ENCODE peak calls at places on chromosomes 16 and 17, in nine cellular contexts. J is sigmoid colon, B is esophagus muscularis mucosa, U is Peyer's patch, L is uterus, F is suprapubic skin, N is ovary, Z is lower leg skin, W is GM12878. T is an unnamed sample.

GRCh38 chr16:5042574-5043171 is 8.9 kb upstream of the NAGPA start:
- DNase-seq in J (no peak), B (no peak), U (peak; percentile 15), L (no peak), F (no peak), N (no peak), Z (no peak), W (no peak), T (peak; percentile 63)

GRCh38 chr16:22075043-22075757 is 17.1 kb upstream of the VWA3A start:
- DNase-seq in J (no peak), B (no peak), U (no peak), L (no peak), F (no peak), N (no peak), Z (no peak), W (no peak), T (no peak)

GRCh38 chr17:38745545-38745944 is 2.6 kb downstream of the PCGF2 start:
- DNase-seq in J (no peak), B (no peak), U (peak; percentile 49), L (no peak), F (no peak), N (peak; percentile 58), Z (no peak), W (no peak), T (no peak)

GRCh38 chr17:39139137-39139516 is 12.3 kb downstream of the PLXDC1 start:
- DNase-seq in J (no peak), B (no peak), U (no peak), L (no peak), F (no peak), N (no peak), Z (no peak), W (no peak), T (peak; percentile 92)

GRCh38 chr17:75849724-75850123 is 5.4 kb downstream of the WBP2 start:
- DNase-seq in J (no peak), B (no peak), U (no peak), L (no peak), F (no peak), N (no peak), Z (no peak), W (no peak), T (no peak)

GRCh38 chr17:33385713-33386112 is 92.6 kb upstream of the ASIC2 start:
- DNase-seq in J (no peak), B (no peak), U (no peak), L (no peak), F (no peak), N (no peak), Z (no peak), W (no peak), T (no peak)

GRCh38 chr17:79420318-79421243 is 190.3 kb downstream of the RBFOX3 start:
- DNase-seq in J (no peak), B (no peak), U (no peak), L (peak; percentile 22), F (no peak), N (no peak), Z (no peak), W (no peak), T (no peak)

GRCh38 chr17:69142473-69142802 is 743 bp upstream of the ABCA6 start:
- DNase-seq in J (no peak), B (no peak), U (no peak), L (no peak), F (no peak), N (no peak), Z (no peak), W (no peak), T (no peak)

GRCh38 chr16:60636117-60636516 is 1400.1 kb downstream of the CDH8 start:
- DNase-seq in J (no peak), B (no peak), U (no peak), L (no peak), F (no peak), N (no peak), Z (no peak), W (no peak), T (no peak)

GRCh38 chr17:28160610-28161009 is 118.1 kb downstream of the NLK start:
- DNase-seq in J (no peak), B (no peak), U (no peak), L (no peak), F (no peak), N (no peak), Z (no peak), W (no peak), T (no peak)

GRCh38 chr17:27477971-27478684 is 21.9 kb downstream of the KSR1 start:
- DNase-seq in J (no peak), B (no peak), U (no peak), L (no peak), F (no peak), N (no peak), Z (no peak), W (no peak), T (no peak)

GRCh38 chr17:39406951-39407350 is 5.5 kb upstream of the FBXL20 start:
- DNase-seq in J (no peak), B (no peak), U (no peak), L (no peak), F (no peak), N (no peak), Z (no peak), W (no peak), T (no peak)

GRCh38 chr17:75440738-75441448 is 15.5 kb upstream of the TMEM94 start:
- DNase-seq in J (no peak), B (no peak), U (no peak), L (no peak), F (no peak), N (no peak), Z (no peak), W (no peak), T (no peak)

DNA sequence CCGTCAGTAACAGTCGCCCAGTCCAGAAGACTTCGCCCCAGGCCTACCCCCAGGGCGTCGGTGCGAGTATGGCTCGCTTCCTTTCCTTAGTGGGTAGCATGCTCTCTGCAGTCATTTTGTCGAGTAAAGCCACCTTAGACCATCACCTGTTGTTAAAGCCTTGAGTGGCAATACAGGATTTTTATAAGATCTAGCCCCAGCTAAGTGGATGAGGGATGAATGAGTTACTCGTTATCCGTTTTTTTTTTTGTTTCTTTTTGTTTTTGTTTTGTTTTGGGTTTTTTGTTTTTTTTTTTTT is 322 bp upstream of the KLHL11 start:
- DNase-seq in J (no peak), B (no peak), U (no peak), L (no peak), F (no peak), N (no peak), Z (no peak), W (peak; percentile 33), T (no peak)
- TF ChIP-seq POLR2A in J (no peak), B (no peak), U (no peak), L (no peak), F (no peak), N (no peak), Z (no peak), W (no peak), T (no peak)

DNA sequence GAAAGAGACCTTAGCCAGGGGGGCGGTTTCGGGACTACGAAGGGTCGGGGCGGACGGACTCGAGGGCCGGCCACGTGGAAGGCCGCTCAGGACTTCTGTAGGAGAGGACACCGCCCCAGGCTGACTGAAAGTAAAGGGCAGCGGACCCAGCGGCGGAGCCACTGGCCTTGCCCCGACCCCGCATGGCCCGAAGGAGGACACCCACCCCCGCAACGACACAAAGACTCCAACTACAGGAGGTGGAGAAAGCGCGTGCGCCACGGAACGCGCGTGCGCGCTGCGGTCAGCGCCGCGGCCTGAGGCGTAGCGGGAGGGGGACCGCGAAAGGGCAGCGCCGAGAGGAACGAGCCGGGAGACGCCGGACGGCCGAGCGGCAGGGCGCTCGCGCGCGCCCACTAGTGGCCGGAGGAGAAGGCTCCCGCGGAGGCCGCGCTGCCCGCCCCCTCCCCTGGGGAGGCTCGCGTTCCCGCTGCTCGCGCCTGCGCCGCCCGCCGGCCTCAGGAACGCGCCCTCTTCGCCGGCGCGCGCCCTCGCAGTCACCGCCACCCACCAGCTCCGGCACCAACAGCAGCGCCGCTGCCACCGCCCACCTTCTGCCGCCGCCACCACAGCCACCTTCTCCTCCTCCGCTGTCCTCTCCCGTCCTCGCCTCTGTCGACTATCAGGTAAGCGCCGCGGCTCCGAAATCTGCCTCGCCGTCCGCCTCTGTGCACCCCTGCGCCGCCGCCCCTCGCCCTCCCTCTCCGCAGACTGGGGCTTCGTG is at the start of gene MAPT:
- DNase-seq in J (peak; percentile 95), B (peak; percentile 94), U (peak; percentile 87), L (peak; percentile 92), F (peak; percentile 85), N (peak; percentile 86), Z (peak; percentile 97), W (peak; percentile 24), T (peak; percentile 98)
- TF ChIP-seq POLR2A in J (no peak), B (no peak), U (no peak), L (peak; percentile 42), F (no peak), N (no peak), Z (no peak), W (no peak), T (peak; percentile 90)

GRCh38 chr16:79912592-79913310 is 312.2 kb upstream of the MAF start:
- DNase-seq in J (no peak), B (no peak), U (no peak), L (no peak), F (no peak), N (no peak), Z (no peak), W (no peak), T (no peak)

GRCh38 chr16:79920685-79921084 is 320.1 kb upstream of the MAF start:
- DNase-seq in J (no peak), B (no peak), U (no peak), L (no peak), F (no peak), N (no peak), Z (no peak), W (no peak), T (no peak)

GRCh38 chr16:79911660-79912059 is 311.1 kb upstream of the MAF start:
- DNase-seq in J (no peak), B (no peak), U (no peak), L (no peak), F (no peak), N (no peak), Z (no peak), W (no peak), T (no peak)

GRCh38 chr16:79918916-79919315 is 318.4 kb upstream of the MAF start:
- DNase-seq in J (no peak), B (no peak), U (no peak), L (no peak), F (no peak), N (no peak), Z (no peak), W (no peak), T (no peak)

GRCh38 chr16:79915264-79916160 is 315.0 kb upstream of the MAF start:
- DNase-seq in J (no peak), B (no peak), U (no peak), L (no peak), F (no peak), N (no peak), Z (no peak), W (no peak), T (no peak)
- TF ChIP-seq POLR2A in J (no peak), B (no peak), U (no peak), L (no peak), F (no peak), N (no peak), Z (no peak), W (no peak), T (no peak)

GRCh38 chr17:60599620-60600489 is at the start of gene PPM1D:
- DNase-seq in J (peak; percentile 100), B (peak; percentile 99), U (peak; percentile 99), L (peak; percentile 99), F (peak; percentile 99), N (peak; percentile 100), Z (peak; percentile 100), W (peak; percentile 92), T (peak; percentile 100)
- TF ChIP-seq POLR2A in J (peak; percentile 27), B (peak; percentile 87), U (peak; percentile 93), L (peak; percentile 98), F (peak; percentile 83), N (peak; percentile 91), Z (peak; percentile 75), W (peak; percentile 94), T (peak; percentile 64)